ENCODE peak calls at places on chromosomes 12 and 14, in four cellular contexts. One of them, this sample, is unnamed. For H3K27me3, the result is how much of the 10 kb centered on the place peaks cover.

GRCh38 chr12:121062391-121063045 is 23.5 kb upstream of the OASL start:
- DNase-seq in stomach: no peak
- DNase-seq in suprapubic skin: peak
- DNase-seq in HCT116: no peak
- DNase-seq in this sample: peak

GRCh38 chr12:26361964-26362363 is 166.6 kb downstream of the SSPN start:
- DNase-seq in HCT116: no peak
- DNase-seq in stomach: no peak
- DNase-seq in suprapubic skin: no peak
- DNase-seq in this sample: no peak

GRCh38 chr14:94974893-94975292 is 182.4 kb downstream of the DICER1 start:
- DNase-seq in HCT116: no peak
- DNase-seq in suprapubic skin: no peak
- DNase-seq in stomach: no peak
- DNase-seq in this sample: no peak

GRCh38 chr12:122880155-122880605 is 15.7 kb downstream of the VPS37B start:
- DNase-seq in stomach: no peak
- DNase-seq in HCT116: no peak
- DNase-seq in suprapubic skin: no peak
- DNase-seq in this sample: no peak

GRCh38 chr12:12913626-12914388 is 22.4 kb downstream of the GPRC5A start:
- DNase-seq in HCT116: no peak
- DNase-seq in stomach: no peak
- DNase-seq in suprapubic skin: no peak
- DNase-seq in this sample: no peak

GRCh38 chr12:11804130-11804529 is 154.7 kb downstream of the ETV6 start:
- DNase-seq in stomach: no peak
- DNase-seq in suprapubic skin: no peak
- DNase-seq in HCT116: no peak
- DNase-seq in this sample: no peak

GRCh38 chr12:108234155-108234554 is 105.0 kb downstream of the CMKLR1 start:
- DNase-seq in suprapubic skin: no peak
- DNase-seq in stomach: no peak
- DNase-seq in HCT116: no peak
- DNase-seq in this sample: no peak

GRCh38 chr14:94368956-94369355 is 19.4 kb downstream of the SERPINA1 start:
- DNase-seq in suprapubic skin: peak
- DNase-seq in stomach: no peak
- DNase-seq in HCT116: no peak
- DNase-seq in this sample: no peak

GRCh38 chr12:107406932-107407331 is 278.7 kb upstream of the PWP1 start:
- DNase-seq in suprapubic skin: no peak
- DNase-seq in HCT116: no peak
- DNase-seq in stomach: no peak
- DNase-seq in this sample: no peak

GRCh38 chr12:121214171-121214777 is 4.3 kb downstream of the P2RX4 start:
- DNase-seq in HCT116: no peak
- DNase-seq in suprapubic skin: no peak
- DNase-seq in stomach: no peak
- DNase-seq in this sample: no peak

GRCh38 chr12:110253176-110253575 is 27.9 kb upstream of the ATP2A2 start:
- DNase-seq in stomach: peak
- DNase-seq in suprapubic skin: no peak
- DNase-seq in HCT116: no peak
- DNase-seq in this sample: no peak

GRCh38 chr12:121167232-121167820 is 34.6 kb downstream of the P2RX7 start:
- DNase-seq in suprapubic skin: no peak
- DNase-seq in stomach: no peak
- DNase-seq in HCT116: no peak
- DNase-seq in this sample: no peak

GRCh38 chr12:92601680-92602079 is 101.1 kb upstream of the PLEKHG7 start:
- DNase-seq in suprapubic skin: no peak
- DNase-seq in HCT116: no peak
- DNase-seq in stomach: no peak
- DNase-seq in this sample: no peak

GRCh38 chr12:111451649-111452129 is 46.0 kb downstream of the SH2B3 start:
- DNase-seq in stomach: peak
- DNase-seq in HCT116: peak
- DNase-seq in suprapubic skin: peak
- DNase-seq in this sample: no peak

GRCh38 chr12:121453022-121453360 is 53.1 kb downstream of the RNF34 start:
- DNase-seq in suprapubic skin: no peak
- DNase-seq in HCT116: no peak
- DNase-seq in stomach: no peak
- DNase-seq in this sample: no peak

GRCh38 chr12:122349078-122349477 is 73.4 kb downstream of the CLIP1 start:
- DNase-seq in stomach: no peak
- DNase-seq in HCT116: no peak
- DNase-seq in suprapubic skin: no peak
- DNase-seq in this sample: no peak

GRCh38 chr14:93775158-93775557 is 13.1 kb downstream of the PRIMA1 start:
- DNase-seq in suprapubic skin: no peak
- DNase-seq in HCT116: no peak
- DNase-seq in stomach: no peak
- DNase-seq in this sample: no peak

GRCh38 chr12:24113701-24114100 is 164.2 kb upstream of the SOX5 start:
- DNase-seq in suprapubic skin: no peak
- DNase-seq in HCT116: no peak
- DNase-seq in stomach: no peak
- DNase-seq in this sample: no peak

GRCh38 chr14:34231626-34232025 is 230.4 kb downstream of the SPTSSA start:
- DNase-seq in stomach: peak
- DNase-seq in suprapubic skin: no peak
- DNase-seq in HCT116: no peak
- DNase-seq in this sample: no peak

GRCh38 chr12:122989443-122989839 is 9.0 kb downstream of the ARL6IP4 start:
- DNase-seq in stomach: no peak
- DNase-seq in HCT116: no peak
- DNase-seq in suprapubic skin: no peak
- DNase-seq in this sample: no peak

GRCh38 chr12:74890237-74890599 is 319.4 kb downstream of the KCNC2 start:
- DNase-seq in suprapubic skin: no peak
- DNase-seq in stomach: no peak
- DNase-seq in HCT116: peak
- DNase-seq in this sample: no peak

GRCh38 chr12:14995583-14996425 is 23.0 kb downstream of the PDE6H start:
- DNase-seq in HCT116: peak
- DNase-seq in stomach: no peak
- DNase-seq in suprapubic skin: no peak
- DNase-seq in this sample: no peak

GRCh38 chr12:121005346-121005815 is 10.9 kb downstream of the C12orf43 start:
- DNase-seq in stomach: peak
- DNase-seq in HCT116: peak
- DNase-seq in suprapubic skin: no peak
- DNase-seq in this sample: no peak

GRCh38 chr12:48184549-48184922 is 1.1 kb downstream of the CCDC184 start:
- DNase-seq in HCT116: no peak
- DNase-seq in stomach: no peak
- DNase-seq in suprapubic skin: no peak
- DNase-seq in this sample: no peak

GRCh38 chr12:48183091-48183875 is at the start of gene CCDC184:
- DNase-seq in stomach: peak
- DNase-seq in suprapubic skin: no peak
- DNase-seq in HCT116: peak
- DNase-seq in this sample: no peak

GRCh38 chr12:48185181-48185919 is 1.9 kb downstream of the CCDC184 start:
- DNase-seq in HCT116: no peak
- DNase-seq in suprapubic skin: no peak
- DNase-seq in stomach: no peak
- DNase-seq in this sample: no peak

GRCh38 chr12:48182659-48183058 is 785 bp upstream of the CCDC184 start:
- DNase-seq in HCT116: no peak
- DNase-seq in suprapubic skin: no peak
- DNase-seq in stomach: no peak
- DNase-seq in this sample: no peak

DNA sequence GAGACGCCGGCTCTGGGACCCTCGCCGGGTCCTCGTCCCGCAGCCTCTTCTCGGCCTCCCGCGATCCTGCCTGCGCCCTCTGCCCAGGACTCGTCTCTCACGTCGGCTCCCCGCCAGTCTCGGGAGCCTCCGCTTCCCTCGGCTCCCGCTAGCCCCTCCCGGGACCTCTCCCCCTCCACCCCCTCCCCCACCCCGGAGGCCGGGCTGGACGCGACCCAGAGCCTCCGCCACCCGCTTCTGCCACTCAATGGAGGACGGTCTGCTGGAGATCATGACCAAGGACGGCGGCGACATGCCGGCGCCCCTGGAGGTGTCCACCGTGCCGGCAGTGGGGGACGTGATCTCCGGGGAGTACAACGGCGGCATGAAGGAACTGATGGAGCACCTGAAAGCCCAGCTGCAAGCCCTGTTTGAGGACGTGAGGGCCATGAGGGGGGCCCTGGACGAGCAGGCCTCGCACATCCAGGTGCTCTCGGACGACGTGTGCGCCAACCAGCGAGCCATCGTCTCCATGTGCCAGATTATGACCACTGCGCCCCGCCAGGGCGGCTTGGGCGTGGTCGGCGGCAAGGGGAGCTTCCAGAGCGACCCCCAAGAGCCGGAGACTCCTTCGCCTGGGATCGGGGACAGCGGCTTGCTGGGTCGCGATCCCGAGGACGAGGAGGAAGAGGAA is 568 bp downstream of the CCDC184 start:
- DNase-seq in HCT116: no peak
- DNase-seq in suprapubic skin: no peak
- DNase-seq in stomach: no peak
- DNase-seq in this sample: no peak
- H3K27me3 ChIP-seq in HCT116: under half
- H3K27me3 ChIP-seq in suprapubic skin: half or more
- H3K27me3 ChIP-seq in stomach: under half
- H3K27me3 ChIP-seq in this sample: under half

GRCh38 chr14:29240046-29240445 is 473.5 kb downstream of the FOXG1 start:
- DNase-seq in suprapubic skin: no peak
- DNase-seq in HCT116: no peak
- DNase-seq in stomach: no peak
- DNase-seq in this sample: no peak
- TF ChIP-seq POLR2AphosphoS5 in suprapubic skin: no peak
- TF ChIP-seq POLR2AphosphoS5 in HCT116: no peak
- TF ChIP-seq POLR2AphosphoS5 in stomach: no peak
- TF ChIP-seq POLR2AphosphoS5 in this sample: no peak

GRCh38 chr14:24406416-24406815 is 7.6 kb downstream of the NYNRIN start:
- DNase-seq in suprapubic skin: no peak
- DNase-seq in stomach: no peak
- DNase-seq in HCT116: no peak
- DNase-seq in this sample: no peak
- TF ChIP-seq POLR2A in suprapubic skin: no peak
- TF ChIP-seq POLR2A in stomach: no peak
- TF ChIP-seq POLR2A in HCT116: no peak
- TF ChIP-seq POLR2A in this sample: no peak

DNA sequence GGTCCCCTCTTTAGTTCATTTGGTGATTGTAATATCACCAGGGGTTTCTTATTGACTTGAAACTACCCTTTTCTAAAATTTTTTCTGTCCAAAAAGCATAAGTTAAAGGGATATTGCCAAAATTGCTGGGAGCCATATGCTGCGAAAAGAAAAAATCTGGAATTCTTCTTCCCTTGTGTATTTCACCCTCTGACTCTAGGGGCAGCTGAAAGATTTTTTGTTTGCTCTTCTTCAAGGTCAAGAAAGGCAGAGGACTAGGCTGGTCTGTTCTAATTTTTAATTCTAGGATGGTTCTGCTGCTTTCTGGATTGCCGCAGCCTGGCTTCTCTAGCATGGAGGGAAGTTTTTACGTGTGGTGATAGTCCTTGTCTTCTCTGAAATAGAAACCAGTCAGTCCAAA is 61.6 kb downstream of the FBXL14 start:
- DNase-seq in stomach: no peak
- DNase-seq in suprapubic skin: no peak
- DNase-seq in HCT116: no peak
- DNase-seq in this sample: no peak
- H3K27me3 ChIP-seq in stomach: under half
- H3K27me3 ChIP-seq in suprapubic skin: under half
- H3K27me3 ChIP-seq in HCT116: under half
- H3K27me3 ChIP-seq in this sample: under half

GRCh38 chr14:91947196-91948184 is at the start of gene FBLN5:
- DNase-seq in stomach: peak
- DNase-seq in HCT116: no peak
- DNase-seq in suprapubic skin: peak
- DNase-seq in this sample: peak
- TF ChIP-seq POLR2AphosphoS5 in stomach: no peak
- TF ChIP-seq POLR2AphosphoS5 in HCT116: no peak
- TF ChIP-seq POLR2AphosphoS5 in suprapubic skin: no peak
- TF ChIP-seq POLR2AphosphoS5 in this sample: no peak

DNA sequence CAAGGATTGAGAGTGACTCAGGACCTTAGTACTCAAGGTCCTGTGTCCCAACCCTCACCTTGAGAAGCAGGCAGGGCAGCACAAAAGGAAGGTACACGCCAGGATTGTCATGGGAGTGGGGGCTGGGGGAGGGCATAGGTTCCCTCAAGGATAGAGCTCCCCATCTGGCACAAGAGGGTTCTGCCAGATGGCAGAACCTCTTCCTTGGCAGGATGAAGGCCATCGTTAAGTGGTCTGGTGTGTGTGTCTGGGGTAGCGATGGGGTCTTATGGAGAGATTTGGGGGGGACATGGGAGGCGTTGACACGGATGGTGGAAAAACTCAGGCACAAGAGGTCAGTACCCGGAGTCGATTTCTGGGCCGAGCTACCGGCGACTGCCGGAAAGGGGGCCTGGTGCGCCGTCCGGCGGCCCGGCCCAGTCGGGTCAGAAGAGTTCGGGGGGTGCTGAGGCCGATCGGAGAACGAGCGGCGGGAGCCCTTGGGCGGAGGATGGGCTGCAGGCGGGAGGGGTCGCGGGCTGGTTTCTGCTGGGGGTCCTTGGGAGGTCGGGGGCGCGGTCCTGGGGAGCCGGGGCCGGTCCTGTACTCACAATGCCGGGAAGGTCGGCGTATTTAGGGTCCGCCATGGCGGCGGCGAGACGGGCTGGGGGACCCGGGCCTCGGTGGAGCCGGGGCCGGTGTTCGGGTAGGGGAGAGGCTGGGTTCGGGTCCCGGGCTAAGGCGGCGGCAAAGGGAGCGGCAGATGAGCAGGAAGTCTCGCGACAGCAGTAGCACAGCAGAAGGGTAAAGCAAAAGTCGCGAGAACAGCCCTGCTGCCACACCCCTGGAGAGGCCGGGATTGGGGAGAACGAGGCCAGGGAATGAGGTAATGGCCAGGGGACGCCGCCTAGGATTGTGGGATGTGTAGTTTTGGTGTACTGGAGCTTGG is at the start of gene DCTN2:
- DNase-seq in stomach: peak
- DNase-seq in HCT116: peak
- DNase-seq in suprapubic skin: peak
- DNase-seq in this sample: no peak
- TF ChIP-seq POLR2A in stomach: peak
- TF ChIP-seq POLR2A in HCT116: peak
- TF ChIP-seq POLR2A in suprapubic skin: peak
- TF ChIP-seq POLR2A in this sample: no peak

DNA sequence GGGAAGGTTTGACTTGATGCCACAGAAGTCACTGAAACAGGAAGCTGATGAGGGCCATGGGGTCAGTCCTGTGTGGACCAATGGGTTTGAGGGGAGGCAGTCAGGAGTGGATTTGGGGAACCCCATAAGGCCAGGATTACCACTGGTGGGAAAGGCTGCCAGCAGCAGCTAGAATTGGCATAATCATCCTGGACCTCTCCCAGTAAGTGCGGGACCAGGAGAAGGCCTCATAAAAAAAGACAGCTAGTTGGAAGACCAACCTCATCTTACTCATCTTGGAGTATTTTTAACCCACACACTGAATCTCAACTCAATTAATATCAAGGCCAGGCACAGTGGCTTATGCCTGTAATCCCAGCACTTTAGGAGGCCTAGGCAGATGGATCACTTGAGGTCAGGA is 22.7 kb downstream of the TBX3 start:
- DNase-seq in HCT116: no peak
- DNase-seq in stomach: no peak
- DNase-seq in suprapubic skin: no peak
- DNase-seq in this sample: no peak
- H3K27me3 ChIP-seq in HCT116: under half
- H3K27me3 ChIP-seq in stomach: under half
- H3K27me3 ChIP-seq in suprapubic skin: under half
- H3K27me3 ChIP-seq in this sample: under half

This sample was measured in vagina.